ENCODE peak calls at places on chromosomes 5 and 9, in five cellular contexts. R, O, Q, L and J are unnamed samples.

GRCh38 chr9:2066312-2067273 is 51.4 kb downstream of the SMARCA2 start:
- DNase-seq in R (no peak), O (no peak), Q (peak), L (peak), J (no peak)

GRCh38 chr5:2522372-2522771 is 229.1 kb downstream of the IRX2 start:
- DNase-seq in R (no peak), O (no peak), Q (no peak), L (no peak), J (no peak)

GRCh38 chr9:98323831-98324135 is 68.3 kb upstream of the TBC1D2 start:
- DNase-seq in R (no peak), O (no peak), Q (no peak), L (no peak), J (no peak)

GRCh38 chr9:69745716-69746538 is 13.9 kb downstream of the PTAR1 start:
- DNase-seq in R (no peak), O (no peak), Q (no peak), L (no peak), J (no peak)

GRCh38 chr9:6068983-6069382 is 53.6 kb upstream of the RANBP6 start:
- DNase-seq in R (no peak), O (no peak), Q (no peak), L (no peak), J (no peak)

GRCh38 chr5:153403470-153403869 is 87.0 kb upstream of the GRIA1 start:
- DNase-seq in R (no peak), O (no peak), Q (no peak), L (no peak), J (no peak)

GRCh38 chr9:7402704-7403389 is 396.7 kb downstream of the DMAC1 start:
- DNase-seq in R (no peak), O (no peak), Q (no peak), L (no peak), J (no peak)

GRCh38 chr9:78365979-78366697 is 69.2 kb downstream of the PSAT1 start:
- DNase-seq in R (no peak), O (no peak), Q (no peak), L (no peak), J (no peak)

GRCh38 chr5:104297076-104297475 is 734.5 kb upstream of the NUDT12 start:
- DNase-seq in R (no peak), O (no peak), Q (no peak), L (no peak), J (no peak)

GRCh38 chr5:144196612-144197011 is 25.9 kb downstream of the KCTD16 start:
- DNase-seq in R (no peak), O (no peak), Q (no peak), L (no peak), J (no peak)

GRCh38 chr5:136212252-136212721 is 19.3 kb upstream of the SMIM32 start:
- DNase-seq in R (peak), O (no peak), Q (peak), L (no peak), J (peak)

GRCh38 chr9:134317431-134318414 is 8.5 kb upstream of the RXRA start:
- DNase-seq in R (no peak), O (no peak), Q (no peak), L (peak), J (no peak)

GRCh38 chr9:14030350-14030823 is 283.6 kb downstream of the NFIB start:
- DNase-seq in R (no peak), O (no peak), Q (no peak), L (peak), J (no peak)

GRCh38 chr9:38215465-38215864 is 146.4 kb upstream of the SHB start:
- DNase-seq in R (no peak), O (no peak), Q (no peak), L (no peak), J (peak)

GRCh38 chr9:133734600-133735414 is 3.3 kb downstream of the SARDH start:
- DNase-seq in R (no peak), O (no peak), Q (no peak), L (no peak), J (peak)

GRCh38 chr5:73280821-73281746 is 108.1 kb downstream of the TMEM174 start:
- DNase-seq in R (no peak), O (no peak), Q (no peak), L (no peak), J (no peak)

GRCh38 chr5:145775893-145776444 is 59.2 kb downstream of the PRELID2 start:
- DNase-seq in R (no peak), O (no peak), Q (peak), L (peak), J (no peak)

GRCh38 chr9:131333771-131334567 is 44.4 kb downstream of the PLPP7 start:
- DNase-seq in R (no peak), O (no peak), Q (no peak), L (no peak), J (no peak)

GRCh38 chr5:24819841-24820240 is 175.1 kb upstream of the CDH10 start:
- DNase-seq in R (no peak), O (no peak), Q (no peak), L (no peak), J (no peak)

GRCh38 chr5:172641359-172642045 is 439 bp downstream of the NEURL1B start:
- DNase-seq in R (no peak), O (no peak), Q (peak), L (no peak), J (no peak)

GRCh38 chr5:77012601-77013000 is 17.6 kb upstream of the AGGF1 start:
- DNase-seq in R (no peak), O (no peak), Q (no peak), L (no peak), J (no peak)

GRCh38 chr9:132575005-132575609 is 7.3 kb upstream of the BARHL1 start:
- DNase-seq in R (peak), O (no peak), Q (peak), L (peak), J (peak)

GRCh38 chr5:2001300-2001699 is 118.6 kb upstream of the IRX4 start:
- DNase-seq in R (no peak), O (no peak), Q (no peak), L (no peak), J (no peak)

GRCh38 chr5:173307695-173308094 is 20.5 kb downstream of the STC2 start:
- DNase-seq in R (no peak), O (no peak), Q (no peak), L (no peak), J (no peak)

GRCh38 chr5:169421677-169422076 is 120.7 kb upstream of the SLIT3 start:
- DNase-seq in R (no peak), O (no peak), Q (no peak), L (no peak), J (no peak)

GRCh38 chr9:115640887-115641286 is 512.7 kb upstream of the PAPPA start:
- DNase-seq in R (no peak), O (no peak), Q (no peak), L (peak), J (no peak)

GRCh38 chr5:6372251-6373080 is 5.9 kb downstream of the MED10 start:
- DNase-seq in R (no peak), O (no peak), Q (no peak), L (no peak), J (no peak)

GRCh38 chr9:112174223-112174964 is 703 bp downstream of the SUSD1 start:
- DNase-seq in R (peak), O (peak), Q (no peak), L (no peak), J (peak)

GRCh38 chr9:130467371-130467770 is 22.6 kb downstream of the ASS1 start:
- DNase-seq in R (no peak), O (no peak), Q (no peak), L (no peak), J (no peak)

GRCh38 chr9:92463989-92464388 is 18.3 kb downstream of the ASPN start:
- DNase-seq in R (no peak), O (no peak), Q (no peak), L (peak), J (no peak)

GRCh38 chr5:132457371-132458225 is 33.0 kb downstream of the IRF1 start:
- DNase-seq in R (no peak), O (no peak), Q (no peak), L (peak), J (no peak)

GRCh38 chr5:14245526-14245925 is 102.4 kb downstream of the TRIO start:
- DNase-seq in R (no peak), O (no peak), Q (no peak), L (no peak), J (no peak)

GRCh38 chr9:112380102-112380581 is at the start of gene HSDL2:
- DNase-seq in R (no peak), O (no peak), Q (no peak), L (peak), J (no peak)